ENCODE peak calls at places on chromosomes 12 and 14, in four cellular contexts. F, V, A and T are unnamed samples.

GRCh38 chr12:21672151-21672550 is 14.5 kb upstream of the LDHB start:
- DNase-seq in F (no peak), V (no peak), A (no peak), T (no peak)

GRCh38 chr12:89020121-89020480 is 332.2 kb downstream of the DUSP6 start:
- DNase-seq in F (no peak), V (no peak), A (no peak), T (no peak)

GRCh38 chr14:94028450-94028826 is 2.3 kb downstream of the OTUB2 start:
- DNase-seq in F (no peak), V (no peak), A (no peak), T (no peak)

GRCh38 chr14:103118019-103118662 is 5.1 kb upstream of the TNFAIP2 start:
- DNase-seq in F (peak), V (no peak), A (peak), T (no peak)

GRCh38 chr12:77133566-77133965 is 68.2 kb upstream of the E2F7 start:
- DNase-seq in F (peak), V (no peak), A (peak), T (no peak)

GRCh38 chr12:110007874-110008273 is 8.6 kb downstream of the ANKRD13A start:
- DNase-seq in F (no peak), V (no peak), A (no peak), T (no peak)

GRCh38 chr12:1838223-1838993 is 18.0 kb downstream of the LRTM2 start:
- DNase-seq in F (no peak), V (peak), A (peak), T (no peak)

GRCh38 chr14:91484186-91484585 is 25.9 kb downstream of the PPP4R3A start:
- DNase-seq in F (no peak), V (no peak), A (no peak), T (no peak)

GRCh38 chr14:105797546-105797945 is 271.2 kb downstream of the TMEM121 start:
- DNase-seq in F (no peak), V (no peak), A (no peak), T (no peak)

GRCh38 chr12:143964-144649 is 69.8 kb downstream of the SLC6A12 start:
- DNase-seq in F (peak), V (no peak), A (no peak), T (no peak)

GRCh38 chr14:55834390-55834789 is 254.4 kb downstream of the KTN1 start:
- DNase-seq in F (no peak), V (no peak), A (no peak), T (no peak)

GRCh38 chr12:67943295-67943892 is 45.9 kb upstream of the IFNG-AS1 start:
- DNase-seq in F (peak), V (peak), A (no peak), T (peak)

GRCh38 chr14:35409595-35409994 is 5.0 kb upstream of the NFKBIA start:
- DNase-seq in F (no peak), V (no peak), A (no peak), T (no peak)